ENCODE peak calls at places on chromosomes 7 and 10, in four cellular contexts. E, U, L and I are unnamed samples.

GRCh38 chr7:78479348-78479747 is 680.8 kb downstream of the PHTF2 start:
- DNase-seq in E (no peak), L (no peak), U (no peak), I (no peak)

GRCh38 chr7:55572378-55573233 is at the start of gene VOPP1:
- DNase-seq in L (peak), E (peak), U (peak), I (no peak)

GRCh38 chr7:24024689-24025088 is 259.3 kb upstream of the NPY start:
- DNase-seq in E (no peak), U (no peak), L (no peak), I (no peak)

GRCh38 chr10:44990965-44991364 is 9.8 kb upstream of the ZNF22 start:
- DNase-seq in U (peak), E (no peak), L (no peak), I (peak)

GRCh38 chr10:127906548-127907377 is at the start of gene PTPRE:
- DNase-seq in U (peak), E (peak), L (peak), I (no peak)

GRCh38 chr7:24637706-24638105 is 64.5 kb downstream of the PALS2 start:
- DNase-seq in L (no peak), E (no peak), U (no peak), I (no peak)

GRCh38 chr7:75920431-75921161 is 5.6 kb downstream of the POR start:
- DNase-seq in U (no peak), E (peak), L (no peak), I (no peak)

GRCh38 chr7:157136372-157136771 is 2.4 kb upstream of the UBE3C start:
- DNase-seq in U (no peak), E (no peak), L (peak), I (no peak)

GRCh38 chr7:113784317-113784716 is 134.5 kb downstream of the PPP1R3A start:
- DNase-seq in E (no peak), L (no peak), U (no peak), I (no peak)

GRCh38 chr7:137081694-137082093 is 213.2 kb downstream of the CHRM2 start:
- DNase-seq in L (peak), U (no peak), E (peak), I (peak)

GRCh38 chr10:33352154-33352553 is 17.7 kb upstream of the NRP1 start:
- DNase-seq in U (no peak), E (no peak), L (peak), I (no peak)

GRCh38 chr10:114648368-114648767 is 9.7 kb downstream of the ABLIM1 start:
- DNase-seq in E (no peak), L (peak), U (no peak), I (no peak)

GRCh38 chr7:74575083-74575803 is 82.3 kb upstream of the GTF2I start:
- DNase-seq in L (peak), U (no peak), E (peak), I (no peak)

GRCh38 chr10:58431903-58432302 is 46.7 kb downstream of the TFAM start:
- DNase-seq in E (no peak), L (no peak), U (no peak), I (no peak)

GRCh38 chr10:34933676-34934075 is 118.6 kb upstream of the PARD3 start:
- DNase-seq in U (no peak), L (no peak), E (no peak), I (no peak)

GRCh38 chr7:142482899-142483658 is 225.2 kb upstream of the PRSS58 start:
- DNase-seq in E (peak), U (no peak), L (peak), I (no peak)

GRCh38 chr7:104848386-104848990 is 165.5 kb upstream of the KMT2E start:
- DNase-seq in U (no peak), E (peak), L (peak), I (no peak)

GRCh38 chr10:112687647-112688046 is 240.6 kb downstream of the VTI1A start:
- DNase-seq in U (no peak), L (peak), E (no peak), I (no peak)

GRCh38 chr7:20365486-20365885 is 34.8 kb downstream of the ITGB8 start:
- DNase-seq in L (peak), U (no peak), E (no peak), I (no peak)

GRCh38 chr7:66186991-66187390 is 18.1 kb upstream of the TPST1 start:
- DNase-seq in U (no peak), L (no peak), E (no peak), I (no peak)
- H3K27ac ChIP-seq in U (no peak), L (no peak), E (no peak), I (no peak)

GRCh38 chr10:79113827-79114226 is 45.1 kb downstream of the ZMIZ1 start:
- DNase-seq in L (no peak), U (no peak), E (no peak), I (no peak)

GRCh38 chr10:79115302-79115701 is 46.5 kb downstream of the ZMIZ1 start:
- DNase-seq in E (no peak), L (no peak), U (no peak), I (no peak)

GRCh38 chr10:79111427-79111826 is 42.7 kb downstream of the ZMIZ1 start:
- DNase-seq in E (no peak), L (peak), U (no peak), I (no peak)

GRCh38 chr10:79112898-79113431 is 44.2 kb downstream of the ZMIZ1 start:
- DNase-seq in U (peak), E (no peak), L (peak), I (peak)

DNA sequence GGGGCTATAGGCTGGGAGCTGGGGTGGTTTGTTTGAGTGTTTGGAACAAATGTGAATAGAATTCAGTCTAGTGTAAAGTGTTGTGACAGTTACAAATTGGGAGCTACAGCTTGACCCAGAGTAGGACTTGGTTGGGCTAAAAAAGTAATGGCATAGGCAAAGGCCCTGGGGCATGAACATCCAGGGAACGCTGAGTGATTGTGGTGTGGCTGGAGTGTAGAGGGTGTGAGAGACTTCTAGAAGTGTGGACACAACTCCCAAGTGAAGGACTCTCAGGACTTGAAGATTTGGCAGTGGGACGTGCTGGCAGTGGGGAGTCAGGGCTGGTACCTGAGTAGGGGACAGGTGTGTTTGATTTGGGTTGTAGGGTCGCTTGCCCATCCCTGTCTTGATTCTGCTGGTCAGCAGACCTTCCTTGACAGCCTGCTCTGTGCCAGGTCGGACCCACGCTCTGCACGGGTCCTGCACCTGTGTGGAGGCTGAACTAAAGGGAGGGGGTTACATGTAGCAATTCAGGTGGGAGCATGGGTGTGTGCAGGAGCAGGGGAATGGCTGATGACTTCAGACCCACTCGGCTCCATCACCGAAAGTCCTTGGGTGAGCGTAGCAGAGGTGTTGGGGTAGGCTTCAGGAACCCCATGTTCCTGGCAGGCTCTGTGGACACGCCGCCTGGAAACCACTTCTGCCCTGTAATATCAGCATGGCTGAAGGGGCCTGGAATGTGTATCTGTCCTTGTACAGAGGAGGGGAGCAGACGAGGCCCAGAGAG is 43.3 kb downstream of the ZMIZ1 start:
- DNase-seq in L (no peak), U (no peak), E (no peak), I (peak)
- H3K27ac ChIP-seq in L (peak), U (no peak), E (peak), I (peak)

DNA sequence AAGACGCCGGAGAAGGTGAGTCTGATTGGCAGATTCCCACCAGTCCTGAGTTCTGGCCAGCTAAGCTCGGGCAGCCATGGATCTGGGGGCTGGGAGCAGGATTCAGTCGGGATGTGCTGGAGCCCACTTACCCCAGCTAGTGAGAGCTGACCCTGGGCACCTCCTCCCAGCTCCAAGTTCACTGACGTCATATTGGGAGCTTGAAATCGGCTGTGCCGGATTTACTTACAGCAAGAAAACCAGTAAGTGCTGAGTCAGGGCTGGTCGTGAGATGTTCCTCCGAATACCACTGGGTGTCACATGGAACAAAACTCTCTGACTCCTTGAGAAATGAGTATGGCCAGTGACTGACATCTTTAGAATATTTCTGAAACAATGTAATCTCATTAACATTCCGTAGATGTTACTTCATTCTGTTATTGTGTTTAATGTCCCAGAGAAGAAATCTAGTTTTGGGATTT is 621.2 kb downstream of the SDK1 start:
- DNase-seq in U (no peak), E (no peak), L (peak), I (peak)
- H3K27ac ChIP-seq in U (no peak), E (no peak), L (no peak), I (no peak)

GRCh38 chr7:117873056-117873932 is at the start of gene CTTNBP2:
- DNase-seq in E (peak), L (peak), U (peak), I (peak)
- H3K27ac ChIP-seq in E (peak), L (no peak), U (no peak), I (peak)

DNA sequence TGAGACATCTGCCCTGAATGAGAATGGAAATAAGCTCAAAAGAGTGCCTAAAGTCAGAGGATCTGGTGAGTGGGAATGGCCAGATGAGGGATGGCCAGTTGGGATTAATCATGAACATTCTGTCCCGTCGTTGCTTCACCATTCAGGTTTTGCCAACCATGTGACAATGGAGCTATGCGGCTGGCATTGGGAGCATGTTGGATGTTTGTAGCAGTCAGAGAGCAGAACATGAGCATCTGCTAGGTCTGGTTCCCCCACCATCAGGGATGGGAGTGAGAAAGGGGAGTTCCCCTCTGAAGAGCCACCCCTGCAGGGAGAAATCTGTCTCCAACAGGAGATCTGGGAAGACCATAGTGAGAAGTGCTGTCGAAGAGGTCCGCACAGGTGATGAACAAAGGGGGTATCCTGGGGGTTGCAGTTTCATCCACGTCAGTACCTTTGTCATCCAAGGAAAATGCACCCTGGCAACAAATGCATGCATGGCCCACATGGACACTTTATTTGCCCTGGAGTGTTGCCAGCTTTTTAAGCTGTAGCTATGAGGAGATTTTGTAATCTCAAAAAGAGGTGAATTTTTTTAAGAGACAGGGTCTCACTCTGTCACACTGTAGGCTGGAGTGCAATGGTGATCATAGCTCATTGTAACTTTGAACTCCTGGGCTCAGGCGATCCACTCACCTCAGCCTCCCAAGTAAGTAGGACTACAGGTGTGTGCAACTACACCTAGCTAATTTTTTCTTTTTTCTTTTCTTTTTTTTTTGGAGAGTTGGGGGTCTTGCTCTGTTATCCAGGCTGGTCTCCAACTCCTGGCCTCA is 190.2 kb downstream of the CAMK1D start:
- DNase-seq in L (no peak), E (no peak), U (no peak), I (peak)
- H3K27ac ChIP-seq in L (no peak), E (no peak), U (no peak), I (no peak)

DNA sequence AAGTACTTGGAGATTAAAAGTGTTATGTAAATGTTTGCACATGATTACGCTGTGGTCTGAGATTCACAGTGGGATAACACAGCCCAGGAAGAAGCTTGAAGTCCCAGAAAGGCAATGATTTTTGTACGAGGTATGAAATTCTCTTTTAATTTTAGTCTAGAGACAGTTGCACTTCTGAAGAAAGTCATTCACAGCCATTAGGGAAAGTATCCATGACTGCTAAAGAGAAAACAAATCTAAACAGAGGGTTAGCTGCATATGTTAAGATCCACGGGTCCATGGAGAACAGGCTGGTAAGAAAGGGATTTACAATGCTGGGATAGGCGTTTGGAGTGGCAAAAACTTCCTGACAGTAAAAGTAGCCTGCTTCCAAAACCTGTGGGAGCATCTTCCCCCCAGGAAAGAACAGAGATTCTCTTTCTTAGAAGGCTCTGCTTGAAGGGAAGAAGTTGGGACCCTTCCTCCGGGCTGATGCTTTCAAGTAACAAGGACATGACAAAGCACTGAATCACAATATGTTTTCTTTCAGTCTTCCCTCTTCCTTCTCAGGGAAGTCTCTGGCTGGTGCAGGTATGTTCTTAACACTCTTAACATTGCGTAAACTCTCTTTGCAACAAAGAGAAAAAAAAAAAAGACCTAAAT is 220.8 kb upstream of the CELF2 start:
- DNase-seq in U (no peak), L (peak), E (no peak), I (no peak)
- H3K27ac ChIP-seq in U (peak), L (peak), E (no peak), I (peak)

DNA sequence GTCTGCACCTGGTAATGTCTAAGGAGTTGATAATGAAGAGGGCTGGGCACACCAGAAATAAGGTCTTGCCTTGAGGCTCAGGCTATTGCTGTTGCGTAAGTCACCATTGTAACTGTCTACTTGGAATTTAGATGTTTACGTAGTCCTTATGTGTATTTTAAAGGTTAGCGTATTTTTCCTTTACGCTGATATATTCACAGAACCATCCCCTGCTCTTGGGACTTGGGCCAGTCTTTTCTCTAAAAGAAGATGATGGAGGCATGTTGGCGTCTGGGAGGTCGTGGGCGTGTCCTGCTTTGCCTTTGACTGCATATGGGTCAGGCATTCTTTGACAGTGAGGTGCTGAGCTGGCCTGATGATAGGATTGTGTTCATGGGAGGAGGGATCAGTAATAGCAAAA is 14.8 kb downstream of the WDR37 start:
- DNase-seq in U (no peak), L (no peak), E (no peak), I (peak)
- H3K27ac ChIP-seq in U (no peak), L (no peak), E (no peak), I (no peak)

GRCh38 chr7:121530251-121531174 is 134.4 kb upstream of the FAM3C start:
- DNase-seq in U (no peak), L (peak), E (peak), I (peak)

GRCh38 chr7:121529003-121529402 is 132.9 kb upstream of the FAM3C start:
- DNase-seq in U (no peak), L (no peak), E (no peak), I (no peak)

GRCh38 chr7:121537031-121537430 is 140.9 kb upstream of the FAM3C start:
- DNase-seq in L (no peak), U (no peak), E (no peak), I (no peak)

GRCh38 chr7:121531175-121532070 is 135.3 kb upstream of the FAM3C start:
- DNase-seq in E (no peak), L (peak), U (no peak), I (no peak)
- H3K27ac ChIP-seq in E (no peak), L (peak), U (no peak), I (no peak)

DNA sequence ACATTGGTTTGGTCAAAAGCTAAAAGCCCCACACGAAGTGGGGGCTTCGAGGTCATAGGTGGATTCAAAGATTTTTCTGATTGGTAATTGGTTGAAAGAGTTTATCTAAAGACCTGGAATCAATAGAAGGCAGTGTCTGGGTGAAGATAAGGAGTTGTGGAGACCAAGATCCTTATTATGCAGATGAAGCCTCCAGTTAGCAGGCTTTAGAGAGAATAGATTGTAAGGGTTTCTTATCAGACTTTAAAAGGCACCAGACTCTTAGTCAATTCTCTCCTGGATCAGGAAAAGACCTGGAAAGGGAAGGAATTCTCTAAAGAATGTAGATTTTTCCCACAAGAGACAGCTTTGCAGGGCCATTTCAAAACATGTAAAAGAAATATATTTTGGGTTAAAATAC is 260.2 kb downstream of the PHF14 start:
- DNase-seq in U (no peak), L (no peak), E (no peak), I (no peak)
- H3K27ac ChIP-seq in U (no peak), L (no peak), E (no peak), I (no peak)

GRCh38 chr10:4353059-4353655 is 472.9 kb upstream of the AKR1E2 start:
- DNase-seq in U (no peak), L (no peak), E (no peak), I (no peak)

GRCh38 chr10:4354382-4354812 is 471.6 kb upstream of the AKR1E2 start:
- DNase-seq in E (no peak), U (no peak), L (peak), I (no peak)

GRCh38 chr10:4353964-4354363 is 472.0 kb upstream of the AKR1E2 start:
- DNase-seq in U (no peak), E (no peak), L (peak), I (no peak)

GRCh38 chr10:4351723-4352565 is 474.1 kb upstream of the AKR1E2 start:
- DNase-seq in U (no peak), E (no peak), L (peak), I (no peak)

DNA sequence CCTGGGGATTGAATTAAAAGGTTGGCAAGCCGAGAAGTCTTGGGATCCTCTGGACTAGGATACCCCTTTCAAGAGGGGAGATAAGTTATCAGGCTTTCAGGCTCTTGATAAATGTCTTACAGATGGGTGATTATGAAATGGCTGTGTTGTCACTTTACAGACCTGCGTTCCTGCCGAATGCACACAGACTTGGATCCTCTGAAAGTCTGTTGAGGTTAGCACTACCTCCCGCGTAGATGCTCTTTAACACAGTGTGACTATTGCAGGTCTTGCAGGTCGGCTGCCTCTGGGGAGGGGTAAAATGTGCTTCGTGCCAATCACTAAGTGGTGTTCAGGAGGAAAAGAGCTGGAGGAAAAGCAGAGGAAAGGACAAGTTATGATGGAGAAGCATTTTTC is 473.4 kb upstream of the AKR1E2 start:
- DNase-seq in U (no peak), L (no peak), E (no peak), I (peak)
- H3K27ac ChIP-seq in U (peak), L (no peak), E (no peak), I (no peak)